ENCODE peak calls at places on chromosomes 11 and 22, in nine cellular contexts. Q is stimulated activated CD4-positive, alpha-beta T cell treated with anti-CD3 and anti-CD28 coated beads, Interleukin-4, amount 100 ng/mL, for 48 hours; E is endothelial cell; W is T-helper 1 cell; K is anterior cingulate cortex; H is Right ventricle myocardium superior; L is kidney tubule cell; R is aorta; G is brain pericyte. P is an unnamed sample.

GRCh38 chr11:75547617-75548054 is 14.4 kb upstream of the SERPINH1 start:
- DNase-seq in Q (no peak), E (peak; percentile 81), W (no peak), K (no peak), H (peak; percentile 75), L (peak; percentile 68), R (peak; percentile 82), G (no peak), P (peak; percentile 58)

GRCh38 chr11:17314232-17314547 is 37.4 kb upstream of the NCR3LG1 start:
- DNase-seq in Q (no peak), E (no peak), W (no peak), K (no peak), H (no peak), L (peak; percentile 24), R (no peak), G (peak; percentile 34), P (peak; percentile 80)

GRCh38 chr11:13207665-13208594 is 69.7 kb upstream of the BMAL1 start:
- DNase-seq in Q (no peak), E (no peak), W (peak; percentile 6), K (no peak), H (peak; percentile 54), L (peak; percentile 76), R (no peak), G (peak; percentile 11), P (peak; percentile 83)

GRCh38 chr22:37020192-37020479 is 594 bp downstream of the MPST start:
- DNase-seq in Q (no peak), E (no peak), W (no peak), K (no peak), H (no peak), L (peak; percentile 54), R (no peak), G (no peak), P (peak; percentile 45)

GRCh38 chr11:123356539-123356938 is 73.5 kb upstream of the GRAMD1B start:
- DNase-seq in Q (peak; percentile 49), E (no peak), W (no peak), K (no peak), H (no peak), L (no peak), R (no peak), G (no peak), P (no peak)

GRCh38 chr22:35521358-35522264 is 19.0 kb upstream of the RASD2 start:
- DNase-seq in Q (no peak), E (no peak), W (no peak), K (no peak), H (no peak), L (no peak), R (no peak), G (no peak), P (peak; percentile 35)

GRCh38 chr11:92688416-92688815 is 281.0 kb upstream of the MTNR1B start:
- DNase-seq in Q (no peak), E (no peak), W (no peak), K (no peak), H (no peak), L (no peak), R (no peak), G (no peak), P (no peak)

GRCh38 chr22:46547883-46548244 is 10.4 kb upstream of the CELSR1 start:
- DNase-seq in Q (no peak), E (no peak), W (no peak), K (no peak), H (peak; percentile 85), L (peak; percentile 93), R (peak; percentile 93), G (no peak), P (peak; percentile 92)

GRCh38 chr11:74347381-74347780 is 35.9 kb upstream of the P4HA3 start:
- DNase-seq in Q (no peak), E (no peak), W (no peak), K (no peak), H (no peak), L (no peak), R (no peak), G (no peak), P (no peak)

GRCh38 chr11:123773959-123774358 is 19.6 kb upstream of the OR6X1 start:
- DNase-seq in Q (no peak), E (no peak), W (no peak), K (no peak), H (no peak), L (no peak), R (no peak), G (no peak), P (no peak)

GRCh38 chr11:2518983-2519340 is 74.2 kb downstream of the KCNQ1 start:
- DNase-seq in Q (no peak), E (peak; percentile 1), W (no peak), K (no peak), H (no peak), L (no peak), R (peak; percentile 33), G (no peak), P (no peak)

GRCh38 chr11:100739636-100740035 is 52.5 kb downstream of the ARHGAP42 start:
- DNase-seq in Q (no peak), E (peak; percentile 38), W (no peak), K (no peak), H (no peak), L (peak; percentile 85), R (no peak), G (peak; percentile 51), P (peak; percentile 84)

GRCh38 chr22:19291218-19291579 is 320 bp downstream of the CLTCL1 start:
- DNase-seq in Q (peak; percentile 8), E (peak; percentile 49), W (peak; percentile 8), K (no peak), H (peak; percentile 69), L (peak; percentile 23), R (peak; percentile 66), G (no peak), P (peak; percentile 17)

GRCh38 chr11:43788394-43788793 is 92.2 kb upstream of the ALKBH3 start:
- DNase-seq in Q (no peak), E (no peak), W (no peak), K (no peak), H (no peak), L (no peak), R (peak; percentile 51), G (no peak), P (no peak)

GRCh38 chr11:128879817-128880216 is 11.3 kb upstream of the KCNJ5 start:
- DNase-seq in Q (no peak), E (no peak), W (no peak), K (no peak), H (no peak), L (no peak), R (no peak), G (no peak), P (no peak)

GRCh38 chr11:10490398-10491232 is 35.6 kb downstream of the AMPD3 start:
- DNase-seq in Q (no peak), E (no peak), W (no peak), K (no peak), H (peak; percentile 76), L (peak; percentile 98), R (peak; percentile 89), G (peak; percentile 67), P (peak; percentile 100)

GRCh38 chr11:122843281-122844150 is 5.2 kb downstream of the CRTAM start:
- DNase-seq in Q (peak; percentile 26), E (no peak), W (peak; percentile 10), K (no peak), H (no peak), L (no peak), R (no peak), G (no peak), P (no peak)

GRCh38 chr11:32479291-32479690 is 44.0 kb upstream of the WT1 start:
- DNase-seq in Q (no peak), E (no peak), W (no peak), K (no peak), H (no peak), L (no peak), R (no peak), G (no peak), P (no peak)

GRCh38 chr11:75167617-75168016 is 16.7 kb downstream of the SLCO2B1 start:
- DNase-seq in Q (no peak), E (no peak), W (no peak), K (no peak), H (no peak), L (no peak), R (peak; percentile 32), G (no peak), P (no peak)

GRCh38 chr11:69137148-69137844 is 18.4 kb upstream of the SMIM38 start:
- DNase-seq in Q (no peak), E (no peak), W (no peak), K (no peak), H (peak; percentile 22), L (no peak), R (no peak), G (no peak), P (no peak)

GRCh38 chr11:123516238-123516637 is 86.2 kb downstream of the GRAMD1B start:
- DNase-seq in Q (no peak), E (no peak), W (no peak), K (no peak), H (no peak), L (no peak), R (no peak), G (no peak), P (no peak)

GRCh38 chr22:20885557-20886323 is 26.9 kb downstream of the SNAP29 start:
- DNase-seq in Q (peak; percentile 43), E (peak; percentile 87), W (peak; percentile 12), K (peak; percentile 9), H (peak; percentile 85), L (peak; percentile 81), R (peak; percentile 89), G (peak; percentile 57), P (peak; percentile 63)

GRCh38 chr22:35493074-35493473 is 47.6 kb upstream of the RASD2 start:
- DNase-seq in Q (no peak), E (no peak), W (no peak), K (no peak), H (no peak), L (no peak), R (no peak), G (no peak), P (no peak)

GRCh38 chr22:22706253-22706940 is 62.0 kb downstream of the GGTLC2 start:
- DNase-seq in Q (no peak), E (no peak), W (no peak), K (no peak), H (no peak), L (no peak), R (peak; percentile 21), G (no peak), P (no peak)

GRCh38 chr11:63945482-63946163 is 6.8 kb downstream of the NAA40 start:
- DNase-seq in Q (peak; percentile 27), E (peak; percentile 48), W (peak; percentile 45), K (peak; percentile 15), H (peak; percentile 72), L (peak; percentile 78), R (peak; percentile 82), G (peak; percentile 33), P (peak; percentile 70)

GRCh38 chr11:45451766-45452440 is 165.8 kb upstream of the SYT13 start:
- DNase-seq in Q (no peak), E (no peak), W (no peak), K (no peak), H (no peak), L (no peak), R (no peak), G (no peak), P (no peak)